ENCODE peak calls at places on chromosome 6, in five cellular contexts. F, K, E, M and D are unnamed samples.
A peak's percentile ranks its signal among the peaks of the same experiment; 100 is the strongest.

GRCh38 chr6:5490495-5491069 is 229.3 kb downstream of the FARS2 start:
- DNase-seq in K (no peak), E (no peak), F (no peak), M (no peak), D (no peak)

GRCh38 chr6:95923518-95923917 is 92.3 kb upstream of the FUT9 start:
- DNase-seq in E (no peak), M (no peak), F (peak; percentile 53), K (no peak), D (peak; percentile 44)

GRCh38 chr6:3820563-3820962 is 28.6 kb upstream of the FAM50B start:
- DNase-seq in K (no peak), E (no peak), M (no peak), F (no peak), D (no peak)

GRCh38 chr6:307065-307814 is 15.0 kb downstream of the DUSP22 start:
- DNase-seq in K (no peak), F (no peak), E (no peak), M (no peak), D (no peak)

GRCh38 chr6:152380993-152381898 is 255.9 kb downstream of the SYNE1 start:
- DNase-seq in F (no peak), E (no peak), K (peak; percentile 97), M (peak; percentile 96), D (no peak)

GRCh38 chr6:54847799-54848597 is 1.4 kb downstream of the FAM83B start:
- DNase-seq in F (no peak), E (no peak), K (peak; percentile 3), M (peak; percentile 23), D (no peak)

GRCh38 chr6:159981591-159982245 is 12.8 kb downstream of the IGF2R start:
- DNase-seq in K (peak; percentile 81), M (peak; percentile 91), E (no peak), F (no peak), D (no peak)

GRCh38 chr6:73699656-73700055 is 3.7 kb downstream of the CD109 start:
- DNase-seq in F (no peak), M (peak; percentile 41), K (no peak), E (no peak), D (no peak)

GRCh38 chr6:27383011-27383410 is 5.5 kb upstream of the ZNF391 start:
- DNase-seq in F (no peak), K (no peak), E (no peak), M (no peak), D (no peak)

GRCh38 chr6:119090256-119090655 is 11.8 kb upstream of the FAM184A start:
- DNase-seq in F (no peak), E (no peak), K (no peak), M (peak; percentile 14), D (peak; percentile 46)

GRCh38 chr6:5713519-5713918 is 293.2 kb downstream of the NRN1 start:
- DNase-seq in K (no peak), E (no peak), M (no peak), F (peak; percentile 51), D (peak; percentile 49)

GRCh38 chr6:129695373-129696027 is 14.5 kb downstream of the ARHGAP18 start:
- DNase-seq in M (no peak), E (no peak), F (no peak), K (no peak), D (no peak)

GRCh38 chr6:43174263-43175112 is 3.4 kb downstream of the SRF start:
- DNase-seq in K (peak; percentile 100), E (peak; percentile 95), F (peak; percentile 97), M (peak; percentile 99), D (peak; percentile 97)

GRCh38 chr6:126661646-126662045 is 321.7 kb downstream of the CENPW start:
- DNase-seq in M (peak; percentile 83), E (no peak), K (peak; percentile 94), F (no peak), D (no peak)

GRCh38 chr6:137248702-137249101 is 29.5 kb upstream of the IFNGR1 start:
- DNase-seq in K (no peak), F (no peak), M (no peak), E (no peak), D (no peak)

GRCh38 chr6:28944412-28945006 is 20.7 kb upstream of the TRIM27 start:
- DNase-seq in F (peak; percentile 63), M (peak; percentile 90), E (peak; percentile 32), K (peak; percentile 83), D (peak; percentile 28)

GRCh38 chr6:120965814-120966213 is 368.5 kb downstream of the TBC1D32 start:
- DNase-seq in E (no peak), K (no peak), M (no peak), F (no peak), D (no peak)

GRCh38 chr6:2725999-2726567 is 24.6 kb downstream of the MYLK4 start:
- DNase-seq in F (no peak), K (peak; percentile 65), M (peak; percentile 87), E (no peak), D (no peak)

GRCh38 chr6:16524380-16524707 is 236.9 kb downstream of the ATXN1 start:
- DNase-seq in K (peak; percentile 81), E (no peak), F (no peak), M (peak; percentile 64), D (no peak)

GRCh38 chr6:7578949-7579348 is 11.0 kb upstream of the SNRNP48 start:
- DNase-seq in F (no peak), E (no peak), M (no peak), K (no peak), D (no peak)

GRCh38 chr6:43274916-43275597 is 23.0 kb upstream of the SLC22A7 start:
- DNase-seq in F (no peak), E (no peak), K (no peak), M (no peak), D (peak; percentile 66)

GRCh38 chr6:135465307-135465706 is 32.2 kb downstream of the AHI1 start:
- DNase-seq in M (no peak), F (no peak), K (no peak), E (no peak), D (no peak)

GRCh38 chr6:138424004-138424904 is 20.2 kb downstream of the HEBP2 start:
- DNase-seq in F (no peak), K (no peak), E (no peak), M (no peak), D (no peak)

GRCh38 chr6:37741757-37742400 is 44.2 kb upstream of the MDGA1 start:
- DNase-seq in K (peak; percentile 24), F (peak; percentile 64), E (no peak), M (peak; percentile 16), D (peak; percentile 57)

GRCh38 chr6:24545691-24546090 is 50.9 kb downstream of the ALDH5A1 start:
- DNase-seq in M (no peak), E (no peak), K (no peak), F (no peak), D (no peak)